ENCODE peak calls at places on chromosomes 3 and 15, in five cellular contexts. J, M, K, C and S are unnamed samples.

GRCh38 chr3:69948246-69948862 is 51.2 kb upstream of the SAMMSON start:
- DNase-seq in K (no peak), C (no peak), J (no peak), M (no peak), S (no peak)

GRCh38 chr15:96171842-96172241 is 158.7 kb upstream of the NR2F2 start:
- DNase-seq in M (no peak), K (no peak), J (no peak), C (no peak), S (no peak)

GRCh38 chr3:481680-482079 is 285.1 kb downstream of the CHL1 start:
- DNase-seq in K (no peak), M (no peak), C (no peak), J (no peak), S (no peak)

GRCh38 chr3:134338516-134339261 is 35.6 kb downstream of the AMOTL2 start:
- DNase-seq in M (no peak), C (no peak), J (no peak), K (no peak), S (no peak)

GRCh38 chr3:71636482-71636881 is 53.0 kb upstream of the FOXP1 start:
- DNase-seq in K (no peak), M (no peak), J (no peak), C (no peak), S (no peak)

GRCh38 chr3:189953551-189953950 is 167.1 kb downstream of the P3H2 start:
- DNase-seq in C (no peak), J (no peak), K (no peak), M (no peak), S (no peak)

GRCh38 chr3:42118762-42119361 is 27.7 kb downstream of the TRAK1 start:
- DNase-seq in K (peak), J (no peak), C (no peak), M (no peak), S (no peak)

GRCh38 chr3:114624047-114624445 is 330.2 kb downstream of the TIGIT start:
- DNase-seq in K (peak), M (peak), J (peak), C (peak), S (peak)

GRCh38 chr3:178966299-178967183 is 105.1 kb downstream of the ZMAT3 start:
- DNase-seq in M (peak), C (no peak), J (no peak), K (no peak), S (no peak)

GRCh38 chr15:74696808-74697207 is 984 bp upstream of the EDC3 start:
- DNase-seq in J (no peak), M (no peak), K (no peak), C (no peak), S (no peak)
- H3K4me3 ChIP-seq in J (no peak), M (no peak), K (peak), C (no peak), S (peak)

GRCh38 chr15:56739474-56739873 is 6.2 kb upstream of the ZNF280D start:
- DNase-seq in M (no peak), J (no peak), K (no peak), C (no peak), S (no peak)

GRCh38 chr15:56741541-56741940 is 8.2 kb upstream of the ZNF280D start:
- DNase-seq in C (no peak), K (no peak), M (no peak), J (no peak), S (no peak)

GRCh38 chr15:56737791-56738190 is 4.5 kb upstream of the ZNF280D start:
- DNase-seq in C (no peak), K (no peak), M (no peak), J (no peak), S (no peak)

GRCh38 chr15:56736881-56737707 is 3.8 kb upstream of the ZNF280D start:
- DNase-seq in M (no peak), J (no peak), C (no peak), K (no peak), S (no peak)

DNA sequence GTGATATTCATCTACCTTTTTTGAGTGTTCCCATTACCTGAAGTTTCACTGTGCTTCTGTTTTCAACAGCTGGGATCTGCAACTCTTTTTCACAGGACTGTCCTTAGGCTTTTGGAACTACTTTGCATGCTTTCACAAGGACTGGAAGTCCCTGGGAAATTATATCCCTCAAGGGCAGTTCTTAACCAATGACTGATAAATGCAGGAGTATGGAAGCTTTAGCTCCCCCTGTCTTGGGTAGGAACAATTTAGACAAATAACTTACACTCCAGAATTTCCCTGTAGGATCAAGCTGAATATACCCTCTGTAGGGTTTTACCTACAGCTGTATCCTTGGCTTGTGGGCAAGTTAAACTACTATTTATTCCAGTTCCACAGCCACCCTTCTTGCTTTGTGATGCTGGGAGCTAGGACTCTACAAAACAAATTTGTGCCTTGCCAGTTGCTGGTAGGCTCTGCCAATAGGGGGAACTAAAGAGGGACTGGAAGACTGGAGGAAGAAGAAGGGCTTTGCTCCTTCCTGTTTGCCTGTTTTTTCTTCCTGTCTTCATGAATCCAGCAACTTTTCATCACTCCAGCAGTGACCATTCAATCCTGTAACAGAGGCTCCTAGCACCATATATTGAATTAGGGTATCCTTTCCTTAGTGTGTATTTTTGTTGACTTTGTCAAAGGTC is 6.8 kb upstream of the ZNF280D start:
- DNase-seq in C (no peak), J (no peak), M (no peak), K (no peak), S (no peak)
- TF ChIP-seq CTCF in C (no peak), J (no peak), M (no peak), K (no peak), S (no peak)

GRCh38 chr3:139113766-139114165 is 69.1 kb upstream of the PRR23C start:
- DNase-seq in K (no peak), J (no peak), M (no peak), C (no peak), S (no peak)
- H3K27ac ChIP-seq in K (no peak), J (no peak), M (no peak), C (no peak), S (no peak)

GRCh38 chr3:126987129-126987528 is 4.2 kb downstream of the PLXNA1 start:
- DNase-seq in K (no peak), C (no peak), J (no peak), M (no peak), S (no peak)
- H3K4me3 ChIP-seq in K (no peak), C (no peak), J (no peak), M (no peak), S (no peak)

DNA sequence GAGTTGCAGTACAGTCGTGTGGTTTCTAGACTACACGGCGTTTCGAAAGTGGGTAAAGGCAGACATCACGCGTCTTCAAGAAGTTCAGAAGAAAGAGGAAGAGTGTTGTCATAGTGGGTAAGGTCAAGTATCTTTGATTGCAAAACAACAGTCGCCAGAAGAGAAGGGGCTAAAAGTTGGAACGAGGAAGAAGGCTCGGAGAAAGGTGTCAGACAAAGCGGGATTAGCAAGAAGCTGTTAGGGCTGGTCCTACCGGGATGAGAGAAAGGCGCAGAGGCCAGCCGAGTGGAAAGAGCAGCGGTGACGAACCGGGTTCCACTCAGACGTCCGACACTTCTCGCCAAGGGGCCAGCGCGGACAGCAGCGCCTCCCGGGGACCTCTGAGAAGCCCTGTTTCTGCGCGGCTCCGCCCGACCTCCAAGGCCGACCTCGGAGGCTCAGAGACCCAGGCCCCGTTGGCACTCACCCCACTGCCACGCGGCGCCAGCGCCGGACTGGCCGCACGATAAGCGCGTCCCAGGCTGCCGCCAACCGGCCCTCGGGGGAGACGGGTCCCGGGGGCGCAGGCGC is 480 bp downstream of the ADPGK start:
- DNase-seq in C (no peak), J (peak), M (no peak), K (peak), S (no peak)
- TF ChIP-seq CTCF in C (no peak), J (no peak), M (no peak), K (no peak), S (no peak)

GRCh38 chr3:184781801-184782200 is 30.2 kb upstream of the VPS8 start:
- DNase-seq in K (no peak), J (no peak), M (no peak), C (no peak), S (no peak)

GRCh38 chr3:184785856-184786255 is 26.1 kb upstream of the VPS8 start:
- DNase-seq in J (no peak), K (no peak), M (no peak), C (no peak), S (no peak)

GRCh38 chr3:184783309-184783708 is 28.7 kb upstream of the VPS8 start:
- DNase-seq in C (no peak), K (no peak), M (no peak), J (no peak), S (no peak)

GRCh38 chr3:184786271-184787010 is 25.5 kb upstream of the VPS8 start:
- DNase-seq in K (peak), J (no peak), C (no peak), M (peak), S (peak)

GRCh38 chr3:184785106-184785505 is 26.9 kb upstream of the VPS8 start:
- DNase-seq in J (no peak), K (no peak), C (no peak), M (no peak), S (no peak)
- H3K27ac ChIP-seq in J (no peak), K (no peak), C (no peak), M (no peak), S (peak)